ENCODE peak calls at places on chromosomes 3 and 15, in nine cellular contexts. Z is uterus, K is tibial nerve, A is A549, B is IMR-90, Y is lower leg skin, V is body of pancreas, L is ovary, N is endothelial cell of umbilical vein. S is an unnamed sample.

GRCh38 chr15:52153900-52154895 is 37.0 kb downstream of the GNB5 start:
- DNase-seq in Z (no peak), K (no peak), A (no peak), B (no peak), Y (no peak), V (no peak), L (no peak), N (no peak), S (no peak)

GRCh38 chr3:155948476-155948875 is 78.0 kb downstream of the GMPS start:
- DNase-seq in Z (no peak), K (no peak), A (no peak), B (peak), Y (no peak), V (no peak), L (no peak), N (no peak), S (no peak)

GRCh38 chr15:60548101-60548500 is 69.2 kb upstream of the ICE2 start:
- DNase-seq in Z (no peak), K (no peak), A (no peak), B (no peak), Y (no peak), V (no peak), L (no peak), N (no peak), S (no peak)

GRCh38 chr3:27535809-27536392 is 51.7 kb upstream of the SLC4A7 start:
- DNase-seq in Z (no peak), K (no peak), A (peak), B (peak), Y (no peak), V (no peak), L (no peak), N (no peak), S (no peak)

GRCh38 chr3:47634996-47635395 is 56.3 kb upstream of the CSPG5 start:
- DNase-seq in Z (no peak), K (no peak), A (no peak), B (no peak), Y (no peak), V (no peak), L (no peak), N (no peak), S (no peak)

GRCh38 chr15:72033711-72034110 is 84.2 kb downstream of the MYO9A start:
- DNase-seq in Z (no peak), K (no peak), A (no peak), B (peak), Y (no peak), V (no peak), L (no peak), N (no peak), S (no peak)

GRCh38 chr3:100210777-100211145 is 50.0 kb upstream of the TBC1D23 start:
- DNase-seq in Z (no peak), K (no peak), A (no peak), B (peak), Y (no peak), V (no peak), L (no peak), N (peak), S (no peak)

GRCh38 chr3:121411554-121411953 is 134.2 kb downstream of the POLQ start:
- DNase-seq in Z (no peak), K (no peak), A (no peak), B (peak), Y (no peak), V (no peak), L (no peak), N (no peak), S (no peak)

GRCh38 chr3:138113309-138113708 is 2.1 kb downstream of the DZIP1L start:
- DNase-seq in Z (no peak), K (no peak), A (peak), B (no peak), Y (no peak), V (peak), L (no peak), N (no peak), S (no peak)

GRCh38 chr3:9915252-9916141 is 1.4 kb upstream of the IL17RC start:
- DNase-seq in Z (peak), K (peak), A (no peak), B (peak), Y (no peak), V (peak), L (peak), N (peak), S (no peak)

GRCh38 chr3:145952541-145952940 is 208.4 kb downstream of the PLOD2 start:
- DNase-seq in Z (no peak), K (no peak), A (no peak), B (peak), Y (no peak), V (no peak), L (no peak), N (peak), S (no peak)

GRCh38 chr3:160754371-160754854 is 1.6 kb upstream of the PPM1L start:
- DNase-seq in Z (peak), K (peak), A (no peak), B (peak), Y (peak), V (peak), L (peak), N (peak), S (peak)

GRCh38 chr3:94004301-94004910 is 24.0 kb downstream of the STX19 start:
- DNase-seq in Z (no peak), K (no peak), A (peak), B (peak), Y (no peak), V (no peak), L (no peak), N (peak), S (no peak)

GRCh38 chr3:4741404-4742307 is 237.6 kb upstream of the BHLHE40 start:
- DNase-seq in Z (peak), K (peak), A (peak), B (peak), Y (peak), V (peak), L (peak), N (peak), S (no peak)

GRCh38 chr3:88113311-88114162 is 36.2 kb upstream of the C3orf38 start:
- DNase-seq in Z (peak), K (peak), A (peak), B (peak), Y (peak), V (peak), L (no peak), N (peak), S (no peak)

GRCh38 chr15:99474041-99474906 is 91.5 kb upstream of the MEF2A start:
- DNase-seq in Z (no peak), K (no peak), A (no peak), B (no peak), Y (no peak), V (no peak), L (no peak), N (no peak), S (no peak)

GRCh38 chr3:17065881-17066280 is 181.1 kb downstream of the PLCL2 start:
- DNase-seq in Z (no peak), K (no peak), A (no peak), B (no peak), Y (no peak), V (no peak), L (no peak), N (no peak), S (no peak)

GRCh38 chr3:129611812-129612349 is 5.4 kb upstream of the PLXND1 start:
- DNase-seq in Z (no peak), K (no peak), A (peak), B (peak), Y (no peak), V (no peak), L (no peak), N (peak), S (no peak)

GRCh38 chr3:196688349-196688748 is 23.7 kb downstream of the CEP19 start:
- DNase-seq in Z (no peak), K (peak), A (no peak), B (peak), Y (peak), V (no peak), L (no peak), N (peak), S (no peak)

GRCh38 chr3:127792664-127793292 is 29.5 kb downstream of the MGLL start:
- DNase-seq in Z (peak), K (peak), A (peak), B (peak), Y (peak), V (no peak), L (peak), N (peak), S (no peak)

GRCh38 chr15:45550436-45550835 is 27.9 kb upstream of the SLC30A4 start:
- DNase-seq in Z (no peak), K (no peak), A (no peak), B (peak), Y (no peak), V (no peak), L (no peak), N (no peak), S (no peak)

GRCh38 chr15:98612490-98613110 is 35.7 kb upstream of the IGF1R start:
- DNase-seq in Z (no peak), K (no peak), A (no peak), B (no peak), Y (no peak), V (no peak), L (no peak), N (no peak), S (no peak)

GRCh38 chr3:187136936-187137335 is 2.4 kb downstream of the RPL39L start:
- DNase-seq in Z (no peak), K (no peak), A (no peak), B (peak), Y (no peak), V (no peak), L (no peak), N (no peak), S (no peak)

GRCh38 chr3:122907471-122907870 is 112.6 kb downstream of the SLC49A4 start:
- DNase-seq in Z (no peak), K (no peak), A (no peak), B (no peak), Y (no peak), V (no peak), L (no peak), N (no peak), S (no peak)

GRCh38 chr15:43067717-43068461 is 37.9 kb downstream of the UBR1 start:
- DNase-seq in Z (no peak), K (no peak), A (no peak), B (peak), Y (no peak), V (no peak), L (no peak), N (no peak), S (no peak)

GRCh38 chr3:82520846-82521245 is 759.4 kb upstream of the GBE1 start:
- DNase-seq in Z (no peak), K (no peak), A (no peak), B (no peak), Y (no peak), V (no peak), L (no peak), N (no peak), S (no peak)

GRCh38 chr3:32816439-32817194 is 1.2 kb upstream of the TRIM71 start:
- DNase-seq in Z (no peak), K (no peak), A (peak), B (no peak), Y (no peak), V (no peak), L (no peak), N (peak), S (no peak)

GRCh38 chr15:58498821-58499580 is 67.2 kb downstream of the LIPC start:
- DNase-seq in Z (no peak), K (no peak), A (peak), B (peak), Y (peak), V (no peak), L (no peak), N (no peak), S (no peak)

GRCh38 chr3:48157950-48158376 is 30.3 kb downstream of the CDC25A start:
- DNase-seq in Z (peak), K (peak), A (peak), B (peak), Y (peak), V (peak), L (peak), N (peak), S (no peak)

GRCh38 chr15:64524778-64525177 is 64.4 kb downstream of the ZNF609 start:
- DNase-seq in Z (no peak), K (no peak), A (no peak), B (peak), Y (no peak), V (no peak), L (no peak), N (no peak), S (no peak)

GRCh38 chr3:193970773-193971206 is 165.2 kb upstream of the HES1 start:
- DNase-seq in Z (no peak), K (no peak), A (no peak), B (no peak), Y (no peak), V (no peak), L (no peak), N (peak), S (no peak)

GRCh38 chr3:117695321-117695720 is 985.7 kb downstream of the TUSC7 start:
- DNase-seq in Z (no peak), K (no peak), A (no peak), B (peak), Y (no peak), V (no peak), L (no peak), N (no peak), S (no peak)

GRCh38 chr3:124510290-124510689 is 220.0 kb upstream of the UMPS start:
- DNase-seq in Z (no peak), K (no peak), A (no peak), B (peak), Y (no peak), V (no peak), L (no peak), N (no peak), S (no peak)

GRCh38 chr15:37252530-37252929 is 152.2 kb upstream of the MEIS2 start:
- DNase-seq in Z (no peak), K (no peak), A (no peak), B (no peak), Y (no peak), V (no peak), L (no peak), N (no peak), S (no peak)

GRCh38 chr3:33174095-33174494 is 44.5 kb downstream of the SUSD5 start:
- DNase-seq in Z (no peak), K (no peak), A (no peak), B (no peak), Y (no peak), V (no peak), L (no peak), N (no peak), S (no peak)

GRCh38 chr3:53102601-53103147 is 27.6 kb downstream of the RFT1 start:
- DNase-seq in Z (no peak), K (peak), A (no peak), B (no peak), Y (no peak), V (no peak), L (no peak), N (no peak), S (no peak)

GRCh38 chr15:88913017-88913849 is at the start of gene MFGE8:
- DNase-seq in Z (peak), K (peak), A (peak), B (peak), Y (peak), V (peak), L (peak), N (peak), S (no peak)
- TF ChIP-seq POLR2A in Z (peak), K (peak), A (peak), B (peak), Y (no peak), V (no peak), L (peak), N (peak), S (peak)

DNA sequence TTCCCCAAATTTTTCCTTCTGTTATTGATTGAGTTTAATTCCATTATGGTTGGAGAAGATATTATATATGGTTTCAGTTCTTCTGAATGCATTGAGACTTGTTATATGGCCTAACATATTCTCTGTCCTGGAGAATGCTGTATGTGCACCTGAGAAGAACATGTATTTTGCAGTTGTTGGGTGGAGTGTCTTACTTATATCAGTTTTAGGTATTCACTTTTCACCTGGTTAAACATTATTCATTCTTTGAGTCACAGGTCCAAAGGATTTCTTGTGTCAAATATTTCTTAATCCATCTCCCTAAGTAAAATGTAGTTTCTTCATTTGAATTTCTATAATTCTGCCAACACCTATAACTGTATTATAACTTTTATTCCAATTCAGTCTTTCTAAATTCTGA is 17.8 kb downstream of the ACKR2 start:
- DNase-seq in Z (no peak), K (no peak), A (no peak), B (no peak), Y (no peak), V (no peak), L (no peak), N (no peak), S (no peak)
- TF ChIP-seq POLR2A in Z (no peak), K (no peak), A (no peak), B (no peak), Y (no peak), V (no peak), L (no peak), N (no peak), S (no peak)

DNA sequence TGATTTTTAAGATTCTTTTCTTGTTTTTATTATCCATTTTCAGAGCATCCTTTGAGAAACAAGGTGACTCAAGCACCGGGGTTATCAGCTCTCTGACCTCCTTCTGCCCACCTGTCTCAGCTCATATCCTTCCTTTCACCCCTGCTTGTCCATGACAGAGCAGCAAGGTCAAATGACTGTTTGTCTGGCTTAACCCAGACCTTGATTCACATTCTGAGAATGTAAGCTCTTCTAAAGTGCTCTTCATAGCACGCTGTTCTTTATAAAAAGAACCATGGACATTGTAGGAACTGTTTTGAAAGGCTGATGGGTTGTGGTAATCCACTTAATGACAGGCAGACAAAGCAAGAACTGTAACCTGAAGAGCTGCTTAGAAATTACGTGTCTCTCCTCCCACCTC is 122.5 kb downstream of the CHST2 start:
- DNase-seq in Z (no peak), K (no peak), A (no peak), B (peak), Y (no peak), V (no peak), L (no peak), N (peak), S (no peak)
- TF ChIP-seq POLR2A in Z (no peak), K (no peak), A (no peak), B (no peak), Y (no peak), V (no peak), L (no peak), N (no peak), S (no peak)

DNA sequence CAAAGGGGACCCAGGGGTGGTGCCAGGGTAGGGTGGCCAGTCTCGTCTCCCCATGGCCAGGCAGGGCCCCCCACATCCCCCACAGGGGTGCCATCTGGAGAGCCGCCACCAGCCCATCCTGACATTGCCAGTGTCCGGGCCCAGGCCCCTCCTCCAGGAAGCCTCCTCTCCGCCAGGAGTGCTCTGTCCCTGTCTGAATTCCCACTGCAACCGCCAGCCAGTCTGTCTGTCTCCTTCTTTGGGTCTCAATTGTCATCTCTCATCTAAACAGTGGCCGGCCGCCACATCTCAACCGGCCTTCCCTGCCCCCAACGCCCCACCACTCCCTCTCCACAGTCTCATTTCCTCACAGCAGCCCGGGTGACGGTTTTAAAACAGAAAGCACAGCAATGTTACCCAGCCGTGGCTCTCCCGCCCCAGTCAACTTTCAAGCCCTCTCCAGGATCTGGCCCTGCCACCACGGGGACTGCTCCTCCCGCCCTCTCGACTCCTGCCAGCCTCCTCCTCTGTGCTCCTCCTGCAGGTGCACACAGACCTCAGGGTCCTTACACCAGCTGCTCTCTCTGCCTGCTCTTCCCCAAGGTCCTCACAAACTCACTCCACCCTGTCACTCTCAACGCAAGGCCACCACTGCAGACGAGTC is 57.0 kb downstream of the IQSEC1 start:
- DNase-seq in Z (no peak), K (peak), A (no peak), B (no peak), Y (no peak), V (no peak), L (no peak), N (no peak), S (no peak)
- TF ChIP-seq POLR2A in Z (no peak), K (no peak), A (no peak), B (no peak), Y (no peak), V (no peak), L (no peak), N (no peak), S (no peak)

GRCh38 chr3:170258105-170258487 is 35.9 kb downstream of the PRKCI start:
- DNase-seq in Z (no peak), K (no peak), A (no peak), B (no peak), Y (no peak), V (no peak), L (no peak), N (no peak), S (no peak)

GRCh38 chr3:170257145-170257544 is 34.9 kb downstream of the PRKCI start:
- DNase-seq in Z (no peak), K (no peak), A (no peak), B (no peak), Y (no peak), V (no peak), L (no peak), N (no peak), S (no peak)

GRCh38 chr3:170256597-170256996 is 34.4 kb downstream of the PRKCI start:
- DNase-seq in Z (no peak), K (no peak), A (no peak), B (no peak), Y (no peak), V (no peak), L (no peak), N (no peak), S (no peak)

GRCh38 chr3:170259853-170260386 is 37.7 kb downstream of the PRKCI start:
- DNase-seq in Z (no peak), K (no peak), A (no peak), B (peak), Y (no peak), V (no peak), L (no peak), N (no peak), S (no peak)
- TF ChIP-seq POLR2A in Z (no peak), K (no peak), A (no peak), B (no peak), Y (no peak), V (no peak), L (no peak), N (no peak), S (no peak)

S was measured in esophagus squamous epithelium.